ENCODE peak calls at places on chromosomes 13 and 19, in ten cellular contexts. L is tibial nerve, K is sigmoid colon, J is breast epithelium, N is body of pancreas, G is heart left ventricle, I is H1, S is upper lobe of left lung, Z is spleen, B is ovary. E is an unnamed sample. For H3K4me1, the result is how much of the 10 kb centered on the place peaks cover.

GRCh38 chr13:50170447-50171037 is 155.3 kb downstream of the KCNRG start:
- DNase-seq in I (no peak), B (no peak), Z (no peak), S (no peak), L (no peak), N (no peak), G (no peak), J (no peak), K (no peak), E (no peak)

GRCh38 chr13:102328909-102329308 is 72.9 kb downstream of the FGF14 start:
- DNase-seq in L (no peak), S (no peak), K (no peak), I (no peak), B (no peak), J (no peak), Z (no peak), G (no peak), N (no peak), E (no peak)

GRCh38 chr13:109155301-109155761 is 525.9 kb downstream of the MYO16 start:
- DNase-seq in I (no peak), Z (no peak), K (no peak), S (no peak), L (no peak), N (no peak), G (no peak), B (no peak), J (no peak), E (no peak)

GRCh38 chr13:113327391-113327765 is 30.3 kb downstream of the LAMP1 start:
- DNase-seq in B (no peak), N (no peak), S (no peak), Z (no peak), K (no peak), G (no peak), L (no peak), I (no peak), J (no peak), E (no peak)

GRCh38 chr13:68047889-68048288 is 817.8 kb upstream of the PCDH9 start:
- DNase-seq in L (no peak), K (no peak), B (no peak), J (no peak), Z (no peak), I (no peak), S (no peak), N (no peak), G (no peak), E (no peak)

GRCh38 chr13:49681837-49682236 is 9.4 kb downstream of the EBPL start:
- DNase-seq in J (no peak), L (no peak), S (no peak), B (no peak), K (no peak), Z (no peak), I (no peak), N (no peak), G (no peak), E (no peak)

GRCh38 chr19:4985551-4985991 is 16.7 kb downstream of the KDM4B start:
- DNase-seq in G (no peak), L (no peak), Z (no peak), S (peak), N (no peak), I (no peak), B (peak), K (no peak), J (no peak), E (no peak)

GRCh38 chr19:3507371-3508120 is 1.4 kb downstream of the FZR1 start:
- DNase-seq in Z (peak), J (peak), K (no peak), N (peak), B (peak), G (no peak), I (no peak), L (no peak), S (peak), E (peak)

GRCh38 chr13:83881031-83881727 is 1.1 kb downstream of the SLITRK1 start:
- DNase-seq in J (no peak), I (no peak), S (no peak), B (no peak), K (no peak), G (no peak), Z (no peak), N (no peak), L (no peak), E (no peak)

GRCh38 chr13:30739646-30740642 is 4.6 kb downstream of the ALOX5AP start:
- DNase-seq in L (no peak), Z (no peak), I (no peak), J (no peak), K (no peak), G (no peak), N (no peak), B (no peak), S (no peak), E (peak)

GRCh38 chr13:84912720-84913119 is 886.5 kb downstream of the SLITRK6 start:
- DNase-seq in B (no peak), I (no peak), K (no peak), G (no peak), N (no peak), L (no peak), J (no peak), Z (no peak), S (no peak), E (no peak)

GRCh38 chr13:84917252-84917878 is 881.9 kb downstream of the SLITRK6 start:
- DNase-seq in K (no peak), L (no peak), Z (no peak), N (no peak), J (no peak), S (no peak), G (no peak), B (no peak), I (no peak), E (no peak)
- TF ChIP-seq CTCF in K (peak), L (peak), Z (no peak), N (peak), J (no peak), S (peak), G (peak), B (no peak), I (no peak), E (no peak)

GRCh38 chr13:29677627-29678026 is 82.1 kb upstream of the SLC7A1 start:
- DNase-seq in S (no peak), I (no peak), G (no peak), N (no peak), Z (no peak), L (no peak), K (no peak), J (no peak), B (no peak), E (no peak)

GRCh38 chr13:29683041-29683440 is 87.6 kb upstream of the SLC7A1 start:
- DNase-seq in I (no peak), S (no peak), G (no peak), Z (no peak), N (no peak), B (no peak), J (no peak), K (no peak), L (no peak), E (no peak)

GRCh38 chr13:29684441-29684840 is 89.0 kb upstream of the SLC7A1 start:
- DNase-seq in B (no peak), K (no peak), J (no peak), G (no peak), Z (no peak), S (no peak), L (no peak), N (no peak), I (no peak), E (no peak)

GRCh38 chr13:29679357-29680050 is 84.0 kb upstream of the SLC7A1 start:
- DNase-seq in G (peak), Z (peak), L (no peak), S (no peak), J (no peak), N (peak), K (no peak), B (no peak), I (no peak), E (peak)

GRCh38 chr13:29681859-29682258 is 86.4 kb upstream of the SLC7A1 start:
- DNase-seq in B (no peak), L (no peak), S (no peak), N (no peak), K (no peak), G (no peak), J (no peak), Z (no peak), I (no peak), E (no peak)
- TF ChIP-seq POLR2A in B (no peak), L (no peak), S (no peak), N (no peak), K (no peak), G (no peak), J (no peak), Z (no peak), I (no peak), E (no peak)

GRCh38 chr19:43316591-43317319 is 36.7 kb upstream of the CD177 start:
- DNase-seq in J (no peak), B (no peak), Z (no peak), G (no peak), K (no peak), N (no peak), L (no peak), S (peak), I (peak), E (no peak)
- H3K4me1 ChIP-seq in J (under half), B (under half), Z (under half), G (under half), K (under half), N (under half), L (under half), S (under half), I (under half), E (under half)

DNA sequence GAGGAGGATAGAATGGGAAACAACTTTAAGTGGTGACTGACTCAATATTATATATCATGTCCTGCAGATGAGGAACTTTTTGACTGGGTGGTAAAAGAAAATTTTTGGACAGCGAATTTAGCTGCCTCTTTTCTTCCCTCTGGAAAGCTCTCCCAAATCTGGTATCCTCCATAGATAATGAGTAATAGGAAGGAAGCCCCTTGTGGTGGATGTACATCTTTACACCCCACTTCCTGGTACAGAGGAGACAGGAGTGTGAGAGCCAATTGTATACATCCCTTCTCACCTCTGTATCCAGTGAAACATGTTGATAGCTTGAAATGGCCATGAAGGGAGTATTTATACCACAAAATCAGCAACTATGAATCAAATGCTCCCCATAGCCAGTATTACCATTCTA is 17.2 kb upstream of the TDRD3 start:
- DNase-seq in J (no peak), N (no peak), K (no peak), G (no peak), L (no peak), Z (no peak), S (no peak), I (no peak), B (no peak), E (no peak)
- TF ChIP-seq CTCF in J (no peak), N (no peak), K (no peak), G (no peak), L (no peak), Z (no peak), S (no peak), I (no peak), B (no peak), E (no peak)

GRCh38 chr19:35161434-35161743 is 6.9 kb downstream of the FXYD5 start:
- DNase-seq in L (no peak), J (no peak), Z (no peak), B (no peak), N (no peak), S (no peak), I (no peak), K (no peak), G (no peak), E (no peak)
- TF ChIP-seq POLR2A in L (no peak), J (no peak), Z (no peak), B (no peak), N (no peak), S (no peak), I (no peak), K (no peak), G (no peak), E (no peak)

DNA sequence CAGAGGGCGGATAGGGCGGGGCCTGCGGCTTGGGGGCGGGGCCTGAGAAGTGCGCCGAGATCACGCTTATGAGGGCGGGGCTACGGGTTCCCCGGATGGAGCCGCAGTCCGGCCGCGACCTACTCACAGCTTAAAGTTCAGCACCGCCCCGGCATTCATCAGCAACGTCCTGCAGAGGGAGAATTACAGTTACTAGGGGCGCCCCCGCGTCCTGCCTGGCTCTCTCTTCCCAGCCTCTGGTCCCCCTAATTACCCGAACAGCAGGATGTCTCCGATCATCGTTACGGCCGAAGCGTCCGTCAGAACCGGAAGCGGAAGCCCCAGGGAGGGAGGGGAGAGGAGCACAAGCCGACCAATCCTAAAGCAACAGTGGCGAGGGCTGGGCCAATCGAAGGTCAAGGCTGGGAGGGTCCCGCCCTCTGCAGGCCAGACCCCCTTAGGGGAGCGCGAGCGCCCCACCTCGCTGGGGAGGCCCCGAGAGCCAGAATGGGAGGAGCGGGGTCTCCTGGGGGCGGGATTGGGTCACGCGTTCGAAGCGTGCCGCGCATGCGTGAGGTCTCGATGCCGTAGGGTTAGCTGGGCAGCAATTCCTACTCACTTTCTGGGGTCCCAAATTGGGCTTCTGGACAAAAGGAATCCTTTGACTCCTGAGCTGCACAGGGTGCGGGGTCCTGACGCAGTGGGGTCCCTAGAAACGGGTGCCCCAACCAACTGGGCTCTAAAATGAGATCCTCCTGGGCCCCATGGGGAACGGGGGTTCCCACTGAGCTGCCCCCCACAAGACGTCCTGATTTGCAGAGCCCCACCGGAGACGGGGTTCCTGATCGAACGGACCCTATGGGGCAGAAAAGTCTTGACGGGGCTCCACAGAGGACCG is at the start of gene SMIM7:
- DNase-seq in G (peak), J (peak), Z (peak), B (peak), I (peak), L (peak), K (peak), N (peak), S (peak), E (peak)
- H3K4me1 ChIP-seq in G (under half), J (under half), Z (under half), B (under half), I (under half), L (under half), K (under half), N (under half), S (half or more), E (under half)

GRCh38 chr19:7932276-7932929 is 6.5 kb upstream of the CTXN1 start:
- DNase-seq in K (peak), Z (no peak), J (no peak), I (no peak), S (no peak), N (no peak), G (no peak), L (no peak), B (peak), E (no peak)

GRCh38 chr19:7933828-7934725 is 8.1 kb upstream of the CTXN1 start:
- DNase-seq in L (no peak), G (no peak), I (no peak), S (peak), K (peak), Z (no peak), J (no peak), B (no peak), N (no peak), E (no peak)

GRCh38 chr19:7932930-7933300 is 7.0 kb upstream of the CTXN1 start:
- DNase-seq in B (no peak), N (no peak), G (no peak), J (no peak), K (no peak), S (no peak), Z (no peak), I (no peak), L (no peak), E (no peak)

GRCh38 chr19:7934766-7935165 is 8.7 kb downstream of the TIMM44 start:
- DNase-seq in L (no peak), S (no peak), Z (no peak), I (no peak), G (no peak), B (no peak), J (no peak), N (no peak), K (no peak), E (no peak)

DNA sequence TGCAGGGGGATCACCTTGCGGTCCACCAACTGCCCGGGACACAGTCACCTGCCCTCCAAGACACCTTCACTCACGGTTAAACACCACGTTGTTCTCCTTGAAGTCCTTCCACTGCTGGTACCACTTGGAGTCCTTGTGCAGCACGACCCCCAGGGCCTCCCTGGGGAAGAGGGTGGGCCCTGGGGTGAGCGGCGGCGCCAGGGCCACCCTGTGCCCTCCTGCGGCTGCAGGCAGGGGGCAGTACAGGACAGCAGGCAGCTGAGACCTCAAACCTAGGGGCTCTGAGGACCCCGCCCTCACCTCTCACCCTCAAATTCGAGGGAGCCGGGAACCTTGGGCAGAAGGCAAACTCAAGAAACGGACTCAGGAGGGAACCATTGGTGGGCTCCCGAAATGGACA is 7.5 kb upstream of the CTXN1 start:
- DNase-seq in J (no peak), G (no peak), N (no peak), Z (no peak), L (no peak), S (no peak), K (no peak), I (no peak), B (no peak), E (no peak)
- TF ChIP-seq CTCF in J (no peak), G (no peak), N (no peak), Z (peak), L (no peak), S (no peak), K (peak), I (peak), B (no peak), E (no peak)

DNA sequence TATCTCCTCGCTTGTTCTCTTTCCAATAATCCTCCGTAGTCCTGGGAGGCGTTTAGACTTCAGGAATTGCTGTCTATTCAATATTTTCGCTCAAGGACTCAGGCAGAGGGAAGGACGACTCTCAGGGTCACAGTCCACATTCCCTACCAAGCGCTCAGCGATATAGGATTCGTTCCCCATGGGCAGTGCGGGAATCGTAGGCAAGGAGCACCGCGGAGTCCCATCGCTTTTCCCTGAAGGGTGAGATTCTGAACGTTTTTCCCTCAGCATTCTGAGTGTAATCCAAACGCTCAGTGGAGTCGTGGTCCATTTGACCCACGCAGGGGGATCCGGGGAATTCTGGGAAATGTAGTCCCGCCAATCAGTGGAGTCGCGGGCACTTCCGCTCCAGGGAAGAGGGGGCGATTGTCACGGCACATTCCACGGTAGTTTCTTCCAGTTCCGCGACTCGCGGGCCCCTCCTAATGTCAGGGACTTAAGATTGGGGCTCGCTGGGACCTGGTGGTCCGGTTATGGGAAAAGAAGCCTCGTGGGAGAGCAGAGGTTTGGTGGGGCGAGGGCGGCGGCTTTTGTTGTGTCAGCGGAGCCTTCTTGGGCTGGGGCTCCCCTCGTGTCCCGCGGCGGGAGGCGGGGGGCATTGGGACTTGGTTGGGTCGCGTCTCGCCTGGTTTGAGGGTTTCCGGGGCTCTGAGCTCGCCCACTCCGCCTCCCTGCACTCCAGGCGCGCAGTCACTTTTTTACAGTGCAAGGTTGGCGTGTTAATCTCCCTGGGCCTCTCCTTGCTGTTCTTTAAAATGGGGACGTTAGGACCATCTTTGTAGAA is at the start of gene ZNF234:
- DNase-seq in J (peak), G (peak), B (peak), K (peak), S (peak), Z (peak), L (peak), I (no peak), N (peak), E (peak)
- TF ChIP-seq POLR2A in J (no peak), G (peak), B (no peak), K (no peak), S (no peak), Z (no peak), L (no peak), I (no peak), N (peak), E (no peak)

GRCh38 chr19:13838943-13839192 is 38.1 kb upstream of the NANOS3 start:
- DNase-seq in S (peak), Z (no peak), J (no peak), G (no peak), L (no peak), I (no peak), N (peak), K (no peak), B (no peak), E (no peak)
- H3K4me1 ChIP-seq in S (half or more), Z (half or more), J (under half), G (half or more), L (under half), I (under half), N (half or more), K (half or more), B (under half), E (under half)

GRCh38 chr13:31797154-31797775 is 57.9 kb downstream of the RXFP2 start:
- DNase-seq in B (no peak), G (no peak), L (peak), J (no peak), S (no peak), K (no peak), Z (no peak), I (no peak), N (no peak), E (no peak)
- TF ChIP-seq CTCF in B (no peak), G (peak), L (peak), J (no peak), S (peak), K (no peak), Z (peak), I (no peak), N (peak), E (no peak)